ENCODE peak calls at places on chromosomes 11 and 22, in five cellular contexts. One of them, this sample, is unnamed.

GRCh38 chr22:41589260-41589600 is 410 bp downstream of the PMM1 start:
- DNase-seq in cardiac muscle cell: peak; percentile 44
- DNase-seq in stimulated activated naive CD8-positive, alpha-beta T cell treated with anti-CD3 and anti-CD28 coated beads, Interleukin-15, amount 100 ng/mL, for 72 hours: no peak
- DNase-seq in hippocampal formation: no peak
- DNase-seq in A673: peak; percentile 24
- DNase-seq in this sample: no peak

GRCh38 chr11:7454854-7455253 is 30.5 kb upstream of the OLFML1 start:
- DNase-seq in cardiac muscle cell: no peak
- DNase-seq in stimulated activated naive CD8-positive, alpha-beta T cell treated with anti-CD3 and anti-CD28 coated beads, Interleukin-15, amount 100 ng/mL, for 72 hours: no peak
- DNase-seq in hippocampal formation: no peak
- DNase-seq in A673: no peak
- DNase-seq in this sample: no peak

GRCh38 chr11:95508219-95508880 is 277.3 kb upstream of the SESN3 start:
- DNase-seq in cardiac muscle cell: no peak
- DNase-seq in stimulated activated naive CD8-positive, alpha-beta T cell treated with anti-CD3 and anti-CD28 coated beads, Interleukin-15, amount 100 ng/mL, for 72 hours: no peak
- DNase-seq in hippocampal formation: no peak
- DNase-seq in A673: no peak
- DNase-seq in this sample: no peak

GRCh38 chr11:75597636-75598035 is 35.6 kb downstream of the SERPINH1 start:
- DNase-seq in cardiac muscle cell: peak; percentile 77
- DNase-seq in stimulated activated naive CD8-positive, alpha-beta T cell treated with anti-CD3 and anti-CD28 coated beads, Interleukin-15, amount 100 ng/mL, for 72 hours: no peak
- DNase-seq in hippocampal formation: no peak
- DNase-seq in A673: peak; percentile 61
- DNase-seq in this sample: no peak

GRCh38 chr11:114167355-114168085 is 108.0 kb downstream of the ZBTB16 start:
- DNase-seq in cardiac muscle cell: no peak
- DNase-seq in stimulated activated naive CD8-positive, alpha-beta T cell treated with anti-CD3 and anti-CD28 coated beads, Interleukin-15, amount 100 ng/mL, for 72 hours: no peak
- DNase-seq in hippocampal formation: no peak
- DNase-seq in A673: no peak
- DNase-seq in this sample: no peak

GRCh38 chr11:36122715-36123114 is 166.5 kb downstream of the COMMD9 start:
- DNase-seq in cardiac muscle cell: no peak
- DNase-seq in stimulated activated naive CD8-positive, alpha-beta T cell treated with anti-CD3 and anti-CD28 coated beads, Interleukin-15, amount 100 ng/mL, for 72 hours: no peak
- DNase-seq in hippocampal formation: no peak
- DNase-seq in A673: no peak
- DNase-seq in this sample: no peak

GRCh38 chr11:13955971-13956421 is 6.5 kb upstream of the SPON1 start:
- DNase-seq in cardiac muscle cell: peak; percentile 75
- DNase-seq in stimulated activated naive CD8-positive, alpha-beta T cell treated with anti-CD3 and anti-CD28 coated beads, Interleukin-15, amount 100 ng/mL, for 72 hours: peak; percentile 42
- DNase-seq in hippocampal formation: peak; percentile 34
- DNase-seq in A673: peak; percentile 45
- DNase-seq in this sample: peak; percentile 6

GRCh38 chr22:44682556-44683168 is 19.3 kb upstream of the PRR5 start:
- DNase-seq in cardiac muscle cell: no peak
- DNase-seq in stimulated activated naive CD8-positive, alpha-beta T cell treated with anti-CD3 and anti-CD28 coated beads, Interleukin-15, amount 100 ng/mL, for 72 hours: no peak
- DNase-seq in hippocampal formation: no peak
- DNase-seq in A673: no peak
- DNase-seq in this sample: no peak

GRCh38 chr11:117179048-117179999 is 781 bp downstream of the SIDT2 start:
- DNase-seq in cardiac muscle cell: peak; percentile 63
- DNase-seq in stimulated activated naive CD8-positive, alpha-beta T cell treated with anti-CD3 and anti-CD28 coated beads, Interleukin-15, amount 100 ng/mL, for 72 hours: peak; percentile 54
- DNase-seq in hippocampal formation: no peak
- DNase-seq in A673: peak; percentile 93
- DNase-seq in this sample: peak; percentile 51

GRCh38 chr22:49929553-49929979 is 11.1 kb downstream of the CRELD2 start:
- DNase-seq in cardiac muscle cell: peak; percentile 74
- DNase-seq in stimulated activated naive CD8-positive, alpha-beta T cell treated with anti-CD3 and anti-CD28 coated beads, Interleukin-15, amount 100 ng/mL, for 72 hours: peak; percentile 80
- DNase-seq in hippocampal formation: peak; percentile 3
- DNase-seq in A673: peak; percentile 65
- DNase-seq in this sample: peak; percentile 80

GRCh38 chr22:23763579-23764331 is 965 bp downstream of the C22orf15 start:
- DNase-seq in cardiac muscle cell: peak; percentile 44
- DNase-seq in stimulated activated naive CD8-positive, alpha-beta T cell treated with anti-CD3 and anti-CD28 coated beads, Interleukin-15, amount 100 ng/mL, for 72 hours: peak; percentile 46
- DNase-seq in hippocampal formation: no peak
- DNase-seq in A673: peak; percentile 74
- DNase-seq in this sample: peak; percentile 64

GRCh38 chr22:20219667-20220628 is 48.2 kb downstream of the RTN4R start:
- DNase-seq in cardiac muscle cell: no peak
- DNase-seq in stimulated activated naive CD8-positive, alpha-beta T cell treated with anti-CD3 and anti-CD28 coated beads, Interleukin-15, amount 100 ng/mL, for 72 hours: no peak
- DNase-seq in hippocampal formation: no peak
- DNase-seq in A673: peak; percentile 45
- DNase-seq in this sample: no peak

GRCh38 chr11:104668797-104669463 is 229.3 kb downstream of the CASP12 start:
- DNase-seq in cardiac muscle cell: no peak
- DNase-seq in stimulated activated naive CD8-positive, alpha-beta T cell treated with anti-CD3 and anti-CD28 coated beads, Interleukin-15, amount 100 ng/mL, for 72 hours: no peak
- DNase-seq in hippocampal formation: no peak
- DNase-seq in A673: peak; percentile 52
- DNase-seq in this sample: no peak

GRCh38 chr11:59551651-59552521 is 40.5 kb downstream of the OR4D9 start:
- DNase-seq in cardiac muscle cell: peak; percentile 39
- DNase-seq in stimulated activated naive CD8-positive, alpha-beta T cell treated with anti-CD3 and anti-CD28 coated beads, Interleukin-15, amount 100 ng/mL, for 72 hours: no peak
- DNase-seq in hippocampal formation: peak; percentile 56
- DNase-seq in A673: peak; percentile 92
- DNase-seq in this sample: peak; percentile 30

GRCh38 chr11:17528181-17528691 is 16.0 kb downstream of the USH1C start:
- DNase-seq in cardiac muscle cell: peak; percentile 77
- DNase-seq in stimulated activated naive CD8-positive, alpha-beta T cell treated with anti-CD3 and anti-CD28 coated beads, Interleukin-15, amount 100 ng/mL, for 72 hours: peak; percentile 46
- DNase-seq in hippocampal formation: peak; percentile 64
- DNase-seq in A673: peak; percentile 60
- DNase-seq in this sample: peak; percentile 25

GRCh38 chr11:18615628-18616392 is 16.2 kb downstream of the MISFA start:
- DNase-seq in cardiac muscle cell: no peak
- DNase-seq in stimulated activated naive CD8-positive, alpha-beta T cell treated with anti-CD3 and anti-CD28 coated beads, Interleukin-15, amount 100 ng/mL, for 72 hours: no peak
- DNase-seq in hippocampal formation: peak; percentile 4
- DNase-seq in A673: no peak
- DNase-seq in this sample: peak; percentile 81

GRCh38 chr22:29587938-29588699 is 7.2 kb upstream of the NIPSNAP1 start:
- DNase-seq in cardiac muscle cell: no peak
- DNase-seq in stimulated activated naive CD8-positive, alpha-beta T cell treated with anti-CD3 and anti-CD28 coated beads, Interleukin-15, amount 100 ng/mL, for 72 hours: no peak
- DNase-seq in hippocampal formation: no peak
- DNase-seq in A673: peak; percentile 26
- DNase-seq in this sample: no peak

GRCh38 chr11:47672283-47672730 is 29.9 kb upstream of the MTCH2 start:
- DNase-seq in cardiac muscle cell: no peak
- DNase-seq in stimulated activated naive CD8-positive, alpha-beta T cell treated with anti-CD3 and anti-CD28 coated beads, Interleukin-15, amount 100 ng/mL, for 72 hours: no peak
- DNase-seq in hippocampal formation: no peak
- DNase-seq in A673: no peak
- DNase-seq in this sample: no peak

GRCh38 chr22:49014227-49015201 is 813.2 kb downstream of the BRD1 start:
- DNase-seq in cardiac muscle cell: no peak
- DNase-seq in stimulated activated naive CD8-positive, alpha-beta T cell treated with anti-CD3 and anti-CD28 coated beads, Interleukin-15, amount 100 ng/mL, for 72 hours: no peak
- DNase-seq in hippocampal formation: no peak
- DNase-seq in A673: no peak
- DNase-seq in this sample: no peak

GRCh38 chr11:35549787-35550186 is 24.4 kb upstream of the PAMR1 start:
- DNase-seq in cardiac muscle cell: peak; percentile 93
- DNase-seq in stimulated activated naive CD8-positive, alpha-beta T cell treated with anti-CD3 and anti-CD28 coated beads, Interleukin-15, amount 100 ng/mL, for 72 hours: no peak
- DNase-seq in hippocampal formation: no peak
- DNase-seq in A673: peak; percentile 77
- DNase-seq in this sample: no peak

GRCh38 chr22:35552186-35552842 is 11.7 kb downstream of the RASD2 start:
- DNase-seq in cardiac muscle cell: peak; percentile 52
- DNase-seq in stimulated activated naive CD8-positive, alpha-beta T cell treated with anti-CD3 and anti-CD28 coated beads, Interleukin-15, amount 100 ng/mL, for 72 hours: peak; percentile 84
- DNase-seq in hippocampal formation: no peak
- DNase-seq in A673: peak; percentile 66
- DNase-seq in this sample: peak; percentile 42

This sample was measured in GM06990.